ENCODE peak calls at places on chromosomes 13 and 19, in nine cellular contexts. Y is stimulated activated CD4-positive, alpha-beta T cell treated with anti-CD3 and anti-CD28 coated beads, Interleukin-15, amount 100 ng/mL, for 24 hours; I is hippocampal formation; M is foreskin fibroblast; P is RPMI7951; E is EH; Z is activated naive CD8-positive, alpha-beta T cell treated with anti-CD3 and anti-CD28 coated beads for 36 hours; B is type B pancreatic cell; Q is brain microvascular endothelial cell. G is an unnamed sample.
A peak's percentile ranks its signal among the peaks of the same experiment; 100 is the strongest.

GRCh38 chr13:33351324-33351723 is 65.8 kb upstream of the STARD13 start:
- DNase-seq in I (no peak), M (peak; percentile 52), P (peak; percentile 68), Z (no peak), Y (no peak), E (peak; percentile 62), B (no peak), Q (peak; percentile 62), G (peak; percentile 51)

GRCh38 chr19:616276-616675 is 17.1 kb downstream of the POLRMT start:
- DNase-seq in E (no peak), M (no peak), P (no peak), Y (no peak), Q (no peak), I (no peak), Z (no peak), B (no peak), G (no peak)

GRCh38 chr19:9952276-9952675 is 16.0 kb upstream of the OLFM2 start:
- DNase-seq in E (no peak), B (no peak), M (no peak), Y (no peak), Z (no peak), I (no peak), Q (no peak), P (no peak), G (no peak)

GRCh38 chr19:19205416-19206410 is 2.5 kb upstream of the NR2C2AP start:
- DNase-seq in B (no peak), Z (no peak), P (no peak), Q (no peak), M (no peak), E (no peak), Y (no peak), I (peak; percentile 38), G (no peak)

GRCh38 chr19:677601-678380 is 1.6 kb downstream of the FSTL3 start:
- DNase-seq in M (peak; percentile 37), E (peak; percentile 32), B (no peak), I (no peak), Z (no peak), Y (no peak), P (no peak), Q (peak; percentile 31), G (no peak)

GRCh38 chr13:20495087-20496023 is 30.3 kb downstream of the CRYL1 start:
- DNase-seq in P (peak; percentile 54), Z (peak; percentile 38), B (no peak), E (peak; percentile 70), Q (peak; percentile 73), M (peak; percentile 84), Y (peak; percentile 66), I (peak; percentile 44), G (peak; percentile 71)

GRCh38 chr13:50419466-50419865 is 404.2 kb downstream of the KCNRG start:
- DNase-seq in P (no peak), B (no peak), Y (no peak), Q (no peak), M (no peak), I (no peak), Z (no peak), E (no peak), G (no peak)

GRCh38 chr13:73945871-73946270 is 188.3 kb downstream of the KLF12 start:
- DNase-seq in P (peak; percentile 28), M (peak; percentile 48), B (no peak), Z (no peak), E (no peak), Q (no peak), I (peak; percentile 7), Y (no peak), G (no peak)

GRCh38 chr13:27131202-27131623 is 40.4 kb downstream of the USP12 start:
- DNase-seq in B (no peak), E (no peak), Z (peak; percentile 80), P (no peak), Y (peak; percentile 81), Q (no peak), I (no peak), M (peak; percentile 24), G (peak; percentile 46)

GRCh38 chr19:558770-559439 is 13.5 kb upstream of the BSG start:
- DNase-seq in Q (no peak), M (no peak), B (no peak), I (no peak), P (peak; percentile 49), E (peak; percentile 23), Z (no peak), Y (no peak), G (peak; percentile 95)

GRCh38 chr13:106145997-106146864 is 389.2 kb downstream of the EFNB2 start:
- DNase-seq in Q (no peak), Y (no peak), P (no peak), I (no peak), M (no peak), E (no peak), Z (no peak), B (no peak), G (no peak)

GRCh38 chr19:56126983-56127780 is 6.1 kb upstream of the ZNF787 start:
- DNase-seq in Y (no peak), Q (no peak), Z (no peak), M (no peak), P (no peak), E (no peak), B (no peak), I (no peak), G (no peak)

GRCh38 chr13:59975807-59976445 is 187.8 kb downstream of the DIAPH3 start:
- DNase-seq in E (no peak), B (no peak), P (no peak), Q (no peak), M (no peak), Z (no peak), Y (no peak), I (no peak), G (no peak)

GRCh38 chr13:54175470-54175869 is 1146.9 kb downstream of the OLFM4 start:
- DNase-seq in Q (no peak), B (no peak), M (no peak), P (no peak), I (no peak), Y (no peak), Z (no peak), E (no peak), G (no peak)

GRCh38 chr13:73684286-73684685 is 449.9 kb downstream of the KLF12 start:
- DNase-seq in M (no peak), Q (no peak), Y (no peak), I (no peak), P (no peak), E (no peak), Z (no peak), B (no peak), G (no peak)

GRCh38 chr13:31442605-31443004 is 242.8 kb downstream of the B3GLCT start:
- DNase-seq in Z (no peak), P (no peak), Y (no peak), Q (no peak), E (no peak), I (no peak), B (no peak), M (no peak), G (no peak)

GRCh38 chr19:17289489-17289888 is 7.8 kb downstream of the ANKLE1 start:
- DNase-seq in P (peak; percentile 81), Y (peak; percentile 83), Q (peak; percentile 88), E (peak; percentile 82), M (peak; percentile 94), B (no peak), I (no peak), Z (peak; percentile 67), G (peak; percentile 91)

GRCh38 chr13:113863511-113864302 is at the start of gene GAS6:
- DNase-seq in Q (no peak), Y (peak; percentile 43), I (peak; percentile 50), E (peak; percentile 60), P (peak; percentile 60), B (peak; percentile 69), M (peak; percentile 84), Z (no peak), G (peak; percentile 54)

GRCh38 chr19:46254776-46255175 is 25.2 kb downstream of the IGFL1 start:
- DNase-seq in M (no peak), Q (no peak), Z (no peak), E (no peak), B (no peak), P (peak; percentile 66), I (no peak), Y (no peak), G (no peak)

GRCh38 chr13:22926176-22927007 is 254.4 kb upstream of the SGCG start:
- DNase-seq in P (peak; percentile 35), E (peak; percentile 45), B (no peak), M (peak; percentile 31), Q (no peak), Z (no peak), Y (peak; percentile 16), I (peak; percentile 30), G (peak; percentile 85)

GRCh38 chr19:53545271-53546065 is 7.5 kb downstream of the ZNF331 start:
- DNase-seq in Y (no peak), I (no peak), P (peak; percentile 36), M (peak; percentile 88), B (no peak), Z (no peak), Q (peak; percentile 55), E (peak; percentile 93), G (peak; percentile 93)

GRCh38 chr19:40590464-40591265 is 10.5 kb upstream of the LTBP4 start:
- DNase-seq in P (no peak), I (no peak), E (no peak), B (peak; percentile 60), Y (no peak), Z (no peak), Q (no peak), M (no peak), G (no peak)

GRCh38 chr13:44046428-44046827 is 166.7 kb downstream of the LACC1 start:
- DNase-seq in Q (no peak), E (no peak), M (no peak), Y (no peak), I (no peak), P (no peak), Z (no peak), B (no peak), G (no peak)

GRCh38 chr13:83929147-83929546 is 46.9 kb upstream of the SLITRK1 start:
- DNase-seq in M (no peak), Z (no peak), I (no peak), Q (no peak), P (no peak), E (peak; percentile 9), Y (no peak), B (no peak), G (no peak)

GRCh38 chr19:38769635-38770211 is 3.6 kb downstream of the LGALS7 start:
- DNase-seq in E (peak; percentile 72), P (peak; percentile 47), Q (peak; percentile 69), M (peak; percentile 85), Y (peak; percentile 90), B (peak; percentile 78), I (peak; percentile 21), Z (peak; percentile 85), G (peak; percentile 71)

GRCh38 chr19:5434970-5435641 is 20.1 kb upstream of the ZNRF4 start:
- DNase-seq in P (peak; percentile 87), Y (peak; percentile 75), B (no peak), E (peak; percentile 85), Q (peak; percentile 92), Z (peak; percentile 39), M (peak; percentile 74), I (no peak), G (no peak)

GRCh38 chr19:3450796-3451411 is 29.4 kb downstream of the SMIM24 start:
- DNase-seq in P (peak; percentile 98), I (no peak), B (no peak), Q (peak; percentile 100), M (peak; percentile 99), Z (no peak), E (peak; percentile 100), Y (no peak), G (peak; percentile 100)

GRCh38 chr13:30030141-30030750 is 179.8 kb upstream of the UBL3 start:
- DNase-seq in P (no peak), B (no peak), M (no peak), Q (no peak), Z (no peak), E (no peak), I (no peak), Y (no peak), G (peak; percentile 27)

GRCh38 chr19:16369664-16370576 is 45.3 kb downstream of the KLF2 start:
- DNase-seq in M (no peak), B (no peak), Y (peak; percentile 27), I (no peak), E (no peak), Z (no peak), P (no peak), Q (no peak), G (no peak)

GRCh38 chr13:65977525-65977924 is 1252.6 kb downstream of the PCDH9 start:
- DNase-seq in B (no peak), I (no peak), Y (no peak), Z (no peak), M (no peak), Q (no peak), P (no peak), E (no peak), G (no peak)

GRCh38 chr13:99486996-99487395 is 14.3 kb upstream of the TM9SF2 start:
- DNase-seq in Q (no peak), M (no peak), Z (no peak), I (no peak), P (no peak), B (no peak), Y (no peak), E (peak; percentile 4), G (no peak)